ENCODE peak calls at places on chromosomes 3 and 15, in five cellular contexts. B is K562, G is transverse colon, V is sigmoid colon, N is heart left ventricle. L is an unnamed sample.

GRCh38 chr15:31228980-31229826 is 97.4 kb upstream of the KLF13 start:
- DNase-seq in V (no peak), B (no peak), G (peak), N (no peak), L (no peak)

GRCh38 chr3:37892917-37893595 is 31.4 kb downstream of the CTDSPL start:
- DNase-seq in V (peak), B (no peak), N (peak), G (no peak), L (no peak)

GRCh38 chr15:30036304-30036703 is 46.5 kb upstream of the GOLGA8J start:
- DNase-seq in G (no peak), N (no peak), B (no peak), V (no peak), L (no peak)

GRCh38 chr3:105786241-105786640 is 82.6 kb downstream of the CBLB start:
- DNase-seq in N (no peak), B (no peak), G (no peak), V (no peak), L (no peak)

GRCh38 chr3:197472151-197472550 is 83.6 kb downstream of the BDH1 start:
- DNase-seq in B (no peak), N (no peak), V (no peak), G (no peak), L (no peak)

GRCh38 chr3:42688016-42688415 is 2.7 kb downstream of the KLHL40 start:
- DNase-seq in N (no peak), B (no peak), V (peak), G (no peak), L (peak)

GRCh38 chr3:177295116-177295515 is 97.8 kb upstream of the TBL1XR1 start:
- DNase-seq in N (no peak), G (peak), V (no peak), B (no peak), L (no peak)

GRCh38 chr3:126364130-126364695 is 7.0 kb upstream of the KLF15 start:
- DNase-seq in G (peak), B (no peak), N (no peak), V (peak), L (no peak)

GRCh38 chr15:66229790-66230460 is 23.6 kb downstream of the MEGF11 start:
- DNase-seq in B (no peak), N (no peak), G (no peak), V (no peak), L (no peak)

GRCh38 chr15:32669870-32670623 is 28.5 kb downstream of the SCG5 start:
- DNase-seq in G (no peak), N (no peak), V (peak), B (no peak), L (no peak)

GRCh38 chr3:177835008-177835407 is 637.7 kb upstream of the TBL1XR1 start:
- DNase-seq in V (no peak), G (no peak), B (no peak), N (no peak), L (peak)

GRCh38 chr3:101941253-101942039 is 92.1 kb downstream of the NFKBIZ start:
- DNase-seq in B (no peak), N (no peak), V (no peak), G (no peak), L (no peak)

GRCh38 chr15:63726491-63726890 is 107.3 kb downstream of the HERC1 start:
- DNase-seq in V (no peak), G (no peak), N (no peak), B (no peak), L (no peak)

DNA sequence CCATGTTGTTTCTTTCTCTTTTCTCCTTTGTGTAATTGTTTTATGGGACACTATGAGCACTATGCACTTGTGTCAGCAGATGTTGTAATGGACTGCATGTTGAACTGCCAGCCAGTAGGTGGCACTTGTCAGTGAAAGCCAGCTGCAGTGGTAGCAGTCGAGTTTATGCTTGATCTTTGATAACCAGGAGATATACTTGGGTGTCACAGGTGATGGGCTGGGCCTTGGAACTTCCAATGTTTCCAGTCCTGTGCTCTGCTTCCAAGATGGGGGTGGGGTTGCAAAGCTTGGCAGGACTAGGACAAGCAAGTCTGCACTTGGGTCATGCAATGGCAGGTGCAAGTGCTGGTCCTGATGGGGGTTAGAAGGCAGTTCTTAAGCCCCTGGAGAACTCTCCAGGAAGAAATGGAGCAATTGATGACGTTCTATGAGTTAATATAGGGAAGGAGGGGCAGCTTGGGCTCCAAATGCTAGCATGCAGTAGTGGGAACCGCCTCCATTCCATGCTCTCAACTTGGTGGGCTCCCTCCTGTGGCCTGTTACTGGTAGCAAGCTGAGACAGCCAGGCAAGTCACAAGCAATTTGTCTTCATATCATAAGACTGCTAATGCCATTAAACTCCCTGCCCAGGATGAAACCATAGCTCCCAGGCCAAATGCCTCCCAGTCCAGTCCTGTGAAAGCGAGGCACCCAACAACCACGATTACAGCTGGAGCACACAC is 287.3 kb downstream of the CGGBP1 start:
- DNase-seq in N (no peak), V (peak), G (no peak), B (peak), L (peak)
- TF ChIP-seq CTCF in N (peak), V (peak), G (peak), B (peak), L (peak)

GRCh38 chr15:46489276-46489675 is 854.4 kb downstream of the SQOR start:
- DNase-seq in G (no peak), V (no peak), N (no peak), B (no peak), L (no peak)
- H3K27ac ChIP-seq in G (no peak), V (no peak), N (no peak), B (no peak), L (no peak)

GRCh38 chr3:128054363-128054762 is 2.1 kb downstream of the SEC61A1 start:
- DNase-seq in V (no peak), B (no peak), N (no peak), G (no peak), L (no peak)
- H3K4me3 ChIP-seq in V (peak), B (peak), N (peak), G (no peak), L (no peak)

GRCh38 chr15:85800460-85801123 is 5.9 kb upstream of the KLHL25 start:
- DNase-seq in B (no peak), N (peak), V (peak), G (peak), L (peak)
- TF ChIP-seq CTCF in B (no peak), N (peak), V (no peak), G (peak), L (peak)

L was measured in WERI-Rb-1.